ENCODE peak calls at places on chromosomes 12 and 14, in eight cellular contexts. S is activated T-cell treated with anti-CD3 and anti-CD28 coated beads for 24 hours; E is activated naive CD4-positive, alpha-beta T cell treated with Interleukin-2 at 50 U/mL for 16 hours; G is left colon; O is endothelial cell; X is non-pigmented ciliary epithelial cell; D is activated T-helper 1 cell treated with Interleukin-2 at 50 U/mL for 16 hours; R is thyroid gland. P is an unnamed sample.

GRCh38 chr14:76426161-76426696 is 50.3 kb downstream of the ESRRB start:
- DNase-seq in S (no peak), E (no peak), G (no peak), O (no peak), X (no peak), D (no peak), R (no peak), P (no peak)

GRCh38 chr14:69620211-69620611 is 8.8 kb downstream of the SUSD6 start:
- DNase-seq in S (no peak), E (no peak), G (no peak), O (no peak), X (no peak), D (no peak), R (no peak), P (no peak)

GRCh38 chr14:97306785-97307246 is 509.6 kb downstream of the VRK1 start:
- DNase-seq in S (peak), E (no peak), G (no peak), O (no peak), X (no peak), D (no peak), R (no peak), P (no peak)

GRCh38 chr12:124508323-124509096 is 58.9 kb downstream of the NCOR2 start:
- DNase-seq in S (no peak), E (no peak), G (no peak), O (no peak), X (no peak), D (no peak), R (no peak), P (peak)

GRCh38 chr14:104968541-104969401 is 9.4 kb downstream of the AHNAK2 start:
- DNase-seq in S (no peak), E (no peak), G (peak), O (no peak), X (no peak), D (no peak), R (peak), P (peak)

GRCh38 chr12:3333583-3333982 is 157.4 kb upstream of the PRMT8 start:
- DNase-seq in S (no peak), E (no peak), G (no peak), O (peak), X (no peak), D (no peak), R (no peak), P (no peak)

GRCh38 chr14:64510825-64511679 is 6.5 kb downstream of the ZBTB1 start:
- DNase-seq in S (peak), E (peak), G (peak), O (peak), X (no peak), D (peak), R (peak), P (peak)

GRCh38 chr12:66188584-66189475 is at the start of gene IRAK3:
- DNase-seq in S (no peak), E (peak), G (peak), O (peak), X (no peak), D (no peak), R (peak), P (peak)

GRCh38 chr14:59897757-59898383 is 22.1 kb upstream of the LRRC9 start:
- DNase-seq in S (no peak), E (no peak), G (peak), O (peak), X (no peak), D (no peak), R (peak), P (peak)

GRCh38 chr12:18595406-18595805 is 142.4 kb downstream of the PLCZ1 start:
- DNase-seq in S (no peak), E (no peak), G (no peak), O (no peak), X (no peak), D (no peak), R (peak), P (no peak)

GRCh38 chr12:58882796-58883195 is 37.5 kb downstream of the LRIG3 start:
- DNase-seq in S (no peak), E (no peak), G (no peak), O (no peak), X (no peak), D (no peak), R (no peak), P (no peak)

GRCh38 chr12:59652098-59652497 is 56.3 kb downstream of the SLC16A7 start:
- DNase-seq in S (no peak), E (no peak), G (no peak), O (no peak), X (no peak), D (no peak), R (no peak), P (no peak)

GRCh38 chr12:3273409-3273853 is 196.3 kb downstream of the TSPAN9 start:
- DNase-seq in S (no peak), E (no peak), G (no peak), O (no peak), X (peak), D (no peak), R (no peak), P (no peak)

GRCh38 chr14:59190372-59190771 is 1.9 kb downstream of the DAAM1 start:
- DNase-seq in S (no peak), E (no peak), G (no peak), O (no peak), X (no peak), D (no peak), R (no peak), P (peak)

GRCh38 chr12:47945341-47945728 is 18.1 kb upstream of the TMEM106C start:
- DNase-seq in S (no peak), E (no peak), G (no peak), O (no peak), X (no peak), D (no peak), R (no peak), P (no peak)

GRCh38 chr14:26846388-26846787 is 248.6 kb upstream of the NOVA1 start:
- DNase-seq in S (no peak), E (no peak), G (peak), O (no peak), X (no peak), D (no peak), R (no peak), P (no peak)

GRCh38 chr12:89016970-89017778 is 335.1 kb downstream of the DUSP6 start:
- DNase-seq in S (no peak), E (peak), G (peak), O (peak), X (peak), D (no peak), R (peak), P (peak)

GRCh38 chr14:26841920-26842741 is 244.3 kb upstream of the NOVA1 start:
- DNase-seq in S (no peak), E (no peak), G (peak), O (no peak), X (peak), D (no peak), R (peak), P (peak)

GRCh38 chr12:60191676-60192359 is 596.0 kb downstream of the SLC16A7 start:
- DNase-seq in S (no peak), E (no peak), G (no peak), O (no peak), X (no peak), D (no peak), R (no peak), P (no peak)

GRCh38 chr12:30622509-30622908 is 73.2 kb downstream of the IPO8 start:
- DNase-seq in S (no peak), E (no peak), G (no peak), O (no peak), X (no peak), D (no peak), R (no peak), P (peak)

GRCh38 chr14:105601360-105602242 is 75.2 kb downstream of the TMEM121 start:
- DNase-seq in S (no peak), E (no peak), G (no peak), O (no peak), X (no peak), D (no peak), R (no peak), P (no peak)

GRCh38 chr12:126093911-126094310 is 1028.7 kb downstream of the AACS start:
- DNase-seq in S (no peak), E (no peak), G (no peak), O (no peak), X (peak), D (no peak), R (no peak), P (peak)